ENCODE peak calls at places on chromosomes 3 and 15, in ten cellular contexts. F is nucleus accumbens, M is astrocyte of the spinal cord, K is NCI-H774, S is A549, P is GM12865, Z is KBM-7, E is heart left ventricle, T is iris pigment epithelial cell, V is NCI-H1105 treated with DMSO at 0.1 percent for 48 hours. J is an unnamed sample.
A peak's percentile ranks its signal among the peaks of the same experiment; 100 is the strongest.

GRCh38 chr3:124514681-124515080 is 215.6 kb upstream of the UMPS start:
- DNase-seq in K (no peak), E (no peak), P (no peak), M (no peak), T (no peak), F (no peak), V (no peak), S (no peak), Z (no peak), J (no peak)

GRCh38 chr3:122183521-122183892 is at the start of gene CASR:
- DNase-seq in T (peak; percentile 11), Z (no peak), K (no peak), S (peak; percentile 5), E (no peak), M (no peak), P (peak; percentile 40), V (no peak), F (no peak), J (no peak)

GRCh38 chr3:169627073-169627472 is 36.4 kb downstream of the MECOM start:
- DNase-seq in S (no peak), K (peak; percentile 91), F (no peak), M (no peak), T (no peak), P (peak; percentile 47), Z (no peak), E (no peak), V (peak; percentile 100), J (no peak)

GRCh38 chr15:78950906-78951840 is 6.3 kb upstream of the CTSH start:
- DNase-seq in V (no peak), T (peak; percentile 40), E (no peak), M (peak; percentile 27), Z (peak; percentile 69), F (no peak), S (peak; percentile 36), K (no peak), P (peak; percentile 42), J (no peak)

GRCh38 chr3:60048447-60048848 is 998.6 kb upstream of the CFAP20DC start:
- DNase-seq in P (no peak), K (no peak), M (no peak), S (no peak), E (no peak), Z (no peak), T (no peak), F (no peak), V (no peak), J (no peak)

GRCh38 chr3:186917660-186918312 is 12.5 kb upstream of the ST6GAL1 start:
- DNase-seq in F (no peak), P (no peak), S (no peak), M (peak; percentile 11), T (no peak), V (no peak), Z (no peak), K (no peak), E (no peak), J (no peak)

GRCh38 chr3:149964296-149964695 is 6.4 kb downstream of the PFN2 start:
- DNase-seq in M (no peak), K (no peak), F (no peak), E (no peak), S (no peak), V (no peak), P (no peak), T (peak; percentile 43), Z (no peak), J (no peak)

GRCh38 chr15:58409861-58410260 is 21.9 kb upstream of the LIPC start:
- DNase-seq in F (no peak), Z (peak; percentile 16), M (no peak), K (no peak), V (no peak), T (no peak), P (no peak), S (no peak), E (no peak), J (no peak)

GRCh38 chr3:171876651-171877272 is 33.6 kb downstream of the TMEM212 start:
- DNase-seq in M (peak; percentile 97), P (peak; percentile 17), E (no peak), Z (no peak), K (no peak), F (no peak), V (no peak), T (peak; percentile 98), S (peak; percentile 20), J (no peak)

J was measured in SW 1271.